ENCODE peak calls at places on chromosomes 2 and 18, in ten cellular contexts. P is activated T-helper 1 cell treated with anti-CD3 and anti-CD28 coated beads, Interleukin-12 subunit alpha, Interleukin-12 subunit beta, Interleukin-2, Interleukin-4 antibody, amounts not matched to agents 30 ng/mL and 10 ng/mL and 1 ng/mL, durations not matched to agents 14 hours and 24 hours and 36 hours; R is EL; J is spleen; F is brain microvascular endothelial cell; Q is activated CD8-positive, alpha-beta memory T cell treated with anti-CD3 and anti-CD28 coated beads, Interleukin-2, amount 50 U/mL, for 4 hours; D is Caki2; N is mesothelial cell of epicardium; M is germinal center; Z is endothelial cell. A is an unnamed sample.
A peak's percentile ranks its signal among the peaks of the same experiment; 100 is the strongest.

GRCh38 chr2:172116107-172116506 is 13.4 kb upstream of the DLX2 start:
- DNase-seq in F (no peak), J (no peak), Z (no peak), N (no peak), M (no peak), D (no peak), Q (no peak), P (no peak), R (no peak), A (no peak)

GRCh38 chr2:136207030-136207623 is 89.2 kb upstream of the CXCR4 start:
- DNase-seq in P (no peak), F (no peak), M (peak; percentile 44), R (no peak), Q (no peak), N (no peak), D (no peak), J (peak; percentile 88), Z (no peak), A (no peak)

GRCh38 chr2:166411473-166412230 is 35.9 kb upstream of the SCN9A start:
- DNase-seq in D (peak; percentile 12), F (peak; percentile 62), R (peak; percentile 69), J (no peak), Z (no peak), Q (no peak), P (no peak), N (no peak), M (no peak), A (no peak)

GRCh38 chr18:24935008-24935407 is 417.0 kb downstream of the ZNF521 start:
- DNase-seq in D (no peak), F (no peak), Z (no peak), R (no peak), P (no peak), M (no peak), Q (no peak), N (no peak), J (no peak), A (no peak)

GRCh38 chr2:233990261-233990798 is 60.2 kb upstream of the SPP2 start:
- DNase-seq in D (no peak), F (no peak), J (no peak), P (peak; percentile 69), N (no peak), M (no peak), Q (peak; percentile 41), R (no peak), Z (no peak), A (peak; percentile 89)

GRCh38 chr2:109448946-109449788 is 164.6 kb downstream of the SEPTIN10 start:
- DNase-seq in P (no peak), J (peak; percentile 62), D (no peak), R (peak; percentile 21), F (no peak), Q (no peak), Z (no peak), M (no peak), N (no peak), A (no peak)

GRCh38 chr18:78074400-78075020 is 824.9 kb downstream of the GALR1 start:
- DNase-seq in Q (no peak), D (no peak), Z (no peak), M (no peak), N (no peak), F (no peak), R (no peak), J (no peak), P (no peak), A (no peak)

GRCh38 chr18:63083555-63083954 is 236.0 kb downstream of the BCL2 start:
- DNase-seq in J (no peak), P (no peak), Z (no peak), R (no peak), F (no peak), Q (no peak), M (no peak), D (no peak), N (no peak), A (no peak)

GRCh38 chr2:72892506-72893173 is 5.4 kb downstream of the SPR start:
- DNase-seq in P (peak; percentile 36), Z (peak; percentile 73), F (peak; percentile 40), N (no peak), Q (peak; percentile 50), R (peak; percentile 72), J (peak; percentile 88), M (peak; percentile 65), D (no peak), A (peak; percentile 70)

GRCh38 chr2:71898375-71898774 is 249.3 kb downstream of the CYP26B1 start:
- DNase-seq in J (peak; percentile 38), Z (no peak), Q (no peak), N (no peak), F (no peak), R (no peak), P (no peak), D (no peak), M (no peak), A (no peak)

GRCh38 chr2:149143734-149144133 is 105.2 kb downstream of the LYPD6B start:
- DNase-seq in R (no peak), M (no peak), D (no peak), P (no peak), N (no peak), J (no peak), Z (no peak), F (no peak), Q (no peak), A (no peak)

GRCh38 chr2:156319811-156320490 is 12.6 kb downstream of the NR4A2 start:
- DNase-seq in Z (no peak), R (peak; percentile 64), Q (no peak), D (peak; percentile 82), N (no peak), P (no peak), F (no peak), J (peak; percentile 71), M (no peak), A (no peak)

GRCh38 chr2:62660582-62661262 is 44.8 kb upstream of the EHBP1 start:
- DNase-seq in Z (no peak), J (no peak), F (peak; percentile 87), M (no peak), D (no peak), R (peak; percentile 95), P (no peak), N (no peak), Q (no peak), A (no peak)

GRCh38 chr2:222283634-222284033 is 15.2 kb downstream of the PAX3 start:
- DNase-seq in P (no peak), F (no peak), M (no peak), Q (no peak), N (no peak), Z (no peak), R (no peak), D (no peak), J (no peak), A (no peak)

GRCh38 chr2:238082858-238083257 is 17.3 kb upstream of the ESPNL start:
- DNase-seq in P (no peak), J (no peak), Q (peak; percentile 6), R (no peak), N (no peak), Z (no peak), F (no peak), D (no peak), M (no peak), A (no peak)

GRCh38 chr2:221272729-221273128 is 299.4 kb downstream of the EPHA4 start:
- DNase-seq in F (no peak), J (no peak), Z (no peak), N (no peak), D (no peak), R (no peak), M (no peak), P (no peak), Q (no peak), A (no peak)

GRCh38 chr18:28804512-28805214 is 627.7 kb upstream of the CDH2 start:
- DNase-seq in P (no peak), M (no peak), J (no peak), Z (no peak), R (no peak), D (no peak), Q (no peak), N (no peak), F (no peak), A (no peak)

GRCh38 chr2:240881913-240882312 is 13.3 kb downstream of the AGXT start:
- DNase-seq in N (no peak), R (no peak), Q (no peak), M (no peak), F (no peak), P (no peak), D (no peak), J (peak; percentile 14), Z (no peak), A (no peak)

GRCh38 chr2:199833525-199833924 is 17.5 kb downstream of the FTCDNL1 start:
- DNase-seq in M (no peak), F (no peak), J (no peak), D (peak; percentile 20), Q (no peak), Z (no peak), R (no peak), P (no peak), N (no peak), A (no peak)

GRCh38 chr18:49628993-49629795 is 67.3 kb downstream of the LIPG start:
- DNase-seq in Z (no peak), F (no peak), M (no peak), D (peak; percentile 35), P (no peak), Q (no peak), N (no peak), J (no peak), R (no peak), A (no peak)

A was measured in activated CD4-positive, alpha-beta memory T cell treated with anti-CD3 and anti-CD28 coated beads, Interleukin-2, amount 10 ng/mL, durations not matched to agents 7 days and 5 days.